ENCODE peak calls at places on chromosomes 3 and 15, in four cellular contexts. A is iris pigment epithelial cell, V is Peyer's patch, W is NCI-H2029. Q is an unnamed sample.

GRCh38 chr3:12139111-12139511 is 19.6 kb downstream of the TIMP4 start:
- DNase-seq in A (peak; percentile 68), V (no peak), W (no peak), Q (no peak)

GRCh38 chr15:55685292-55685691 is 57.7 kb downstream of the PRTG start:
- DNase-seq in A (peak; percentile 76), V (no peak), W (no peak), Q (no peak)

GRCh38 chr3:12706504-12707253 is 42.8 kb upstream of the RAF1 start:
- DNase-seq in A (peak; percentile 78), V (no peak), W (peak; percentile 68), Q (peak; percentile 29)

GRCh38 chr3:32614956-32615355 is 44.3 kb upstream of the DYNC1LI1 start:
- DNase-seq in A (peak; percentile 72), V (no peak), W (peak; percentile 29), Q (no peak)

GRCh38 chr3:105744202-105744601 is 124.6 kb downstream of the CBLB start:
- DNase-seq in A (no peak), V (no peak), W (no peak), Q (no peak)

GRCh38 chr3:129576514-129577345 is 29.7 kb downstream of the PLXND1 start:
- DNase-seq in A (no peak), V (peak; percentile 95), W (peak; percentile 78), Q (peak; percentile 61)

GRCh38 chr3:126124148-126124868 is 40.4 kb upstream of the SLC41A3 start:
- DNase-seq in A (no peak), V (no peak), W (no peak), Q (no peak)

GRCh38 chr3:67941433-67942030 is 287.1 kb upstream of the SUCLG2 start:
- DNase-seq in A (no peak), V (no peak), W (no peak), Q (no peak)

GRCh38 chr3:158105710-158106438 is at the start of gene SHOX2:
- DNase-seq in A (peak; percentile 39), V (peak; percentile 13), W (peak; percentile 25), Q (peak; percentile 25)

GRCh38 chr3:139304383-139304782 is 39.4 kb upstream of the MRPS22 start:
- DNase-seq in A (no peak), V (no peak), W (no peak), Q (no peak)

GRCh38 chr15:67420137-67420536 is 100.8 kb upstream of the C15orf61 start:
- DNase-seq in A (no peak), V (no peak), W (no peak), Q (no peak)

GRCh38 chr3:184562146-184562861 is 719 bp downstream of the EPHB3 start:
- DNase-seq in A (no peak), V (no peak), W (peak; percentile 21), Q (no peak)

GRCh38 chr3:39718674-39719595 is 90.5 kb upstream of the MYRIP start:
- DNase-seq in A (peak; percentile 12), V (no peak), W (no peak), Q (no peak)